ENCODE peak calls at places on chromosomes 11 and 22, in five cellular contexts. N is stomach, Y is HCT116, Q is vagina, U is GM23338. T is an unnamed sample.

GRCh38 chr22:42613869-42614268 is 814 bp downstream of the POLDIP3 start:
- DNase-seq in Y (no peak), N (no peak), U (no peak), Q (no peak), T (no peak)

GRCh38 chr11:16318320-16318719 is 38.0 kb downstream of the SOX6 start:
- DNase-seq in Y (no peak), N (no peak), U (no peak), Q (no peak), T (no peak)

GRCh38 chr11:15346907-15347306 is 232.2 kb downstream of the INSC start:
- DNase-seq in Y (no peak), N (no peak), Q (no peak), U (no peak), T (no peak)

GRCh38 chr11:17714356-17714854 is 5.0 kb upstream of the MYOD1 start:
- DNase-seq in U (peak; percentile 38), N (no peak), Y (no peak), Q (no peak), T (no peak)

GRCh38 chr11:77155556-77156130 is 27.6 kb downstream of the MYO7A start:
- DNase-seq in U (no peak), Y (no peak), N (no peak), Q (no peak), T (no peak)

GRCh38 chr11:75836422-75836821 is 21.4 kb downstream of the UVRAG start:
- DNase-seq in N (no peak), U (no peak), Y (no peak), Q (no peak), T (peak; percentile 48)

GRCh38 chr11:78020248-78020647 is 2.8 kb downstream of the KCTD14 start:
- DNase-seq in N (no peak), Q (no peak), Y (no peak), U (peak; percentile 17), T (no peak)

GRCh38 chr22:45584121-45584570 is 81.5 kb downstream of the FBLN1 start:
- DNase-seq in N (no peak), Q (no peak), U (no peak), Y (no peak), T (peak; percentile 97)

GRCh38 chr11:19723572-19724342 is 11.1 kb downstream of the NAV2 start:
- DNase-seq in Q (no peak), N (no peak), U (no peak), Y (peak; percentile 36), T (no peak)

GRCh38 chr11:77236901-77237300 is 64.6 kb downstream of the GDPD4 start:
- DNase-seq in N (no peak), Y (no peak), Q (no peak), U (no peak), T (no peak)

GRCh38 chr11:92657226-92657625 is 312.2 kb upstream of the MTNR1B start:
- DNase-seq in N (no peak), Y (no peak), U (no peak), Q (no peak), T (no peak)

GRCh38 chr11:96229354-96229973 is 113.5 kb downstream of the MAML2 start:
- DNase-seq in Y (no peak), Q (no peak), U (no peak), N (no peak), T (no peak)

GRCh38 chr22:19728836-19729235 is 5.5 kb downstream of the GP1BB start:
- DNase-seq in U (no peak), Q (no peak), N (no peak), Y (no peak), T (no peak)

GRCh38 chr11:28517621-28518020 is 409.4 kb downstream of the METTL15 start:
- DNase-seq in Y (no peak), U (no peak), Q (no peak), N (no peak), T (no peak)

GRCh38 chr11:29119116-29119515 is 897.7 kb downstream of the KCNA4 start:
- DNase-seq in U (no peak), N (no peak), Q (no peak), Y (no peak), T (no peak)

GRCh38 chr11:10942621-10943020 is 84.8 kb upstream of the ZBED5 start:
- DNase-seq in Y (no peak), N (no peak), Q (no peak), U (no peak), T (no peak)

GRCh38 chr22:24435861-24436351 is 8.5 kb downstream of the ADORA2A start:
- DNase-seq in U (no peak), N (no peak), Q (no peak), Y (no peak), T (no peak)

GRCh38 chr22:29145321-29146072 is 60.2 kb upstream of the EMID1 start:
- DNase-seq in N (peak; percentile 24), Q (peak; percentile 77), Y (no peak), U (no peak), T (no peak)

GRCh38 chr11:103202048-103202651 is 92.9 kb downstream of the DYNC2H1 start:
- DNase-seq in Y (peak; percentile 22), Q (no peak), U (peak; percentile 62), N (no peak), T (no peak)

GRCh38 chr11:94731921-94732601 is 36.1 kb upstream of the AMOTL1 start:
- DNase-seq in U (no peak), N (no peak), Q (no peak), Y (no peak), T (no peak)

GRCh38 chr11:26286472-26287066 is 45.4 kb upstream of the ANO3 start:
- DNase-seq in Y (no peak), Q (no peak), N (no peak), U (peak; percentile 67), T (no peak)

GRCh38 chr22:36104988-36105387 is 55.6 kb downstream of the APOL3 start:
- DNase-seq in Y (no peak), N (no peak), Q (no peak), U (no peak), T (no peak)

GRCh38 chr11:84261707-84262106 is 975.5 kb upstream of the CCDC90B start:
- DNase-seq in N (no peak), U (peak; percentile 60), Y (no peak), Q (no peak), T (no peak)

GRCh38 chr11:103887001-103887680 is 149.3 kb upstream of the DDI1 start:
- DNase-seq in U (no peak), Q (no peak), Y (no peak), N (no peak), T (no peak)

GRCh38 chr11:44351006-44351660 is 41.2 kb upstream of the ALX4 start:
- DNase-seq in N (no peak), U (no peak), Y (no peak), Q (no peak), T (peak; percentile 5)

GRCh38 chr11:129352627-129353026 is 23.0 kb upstream of the BARX2 start:
- DNase-seq in Y (no peak), Q (no peak), U (no peak), N (no peak), T (no peak)

DNA sequence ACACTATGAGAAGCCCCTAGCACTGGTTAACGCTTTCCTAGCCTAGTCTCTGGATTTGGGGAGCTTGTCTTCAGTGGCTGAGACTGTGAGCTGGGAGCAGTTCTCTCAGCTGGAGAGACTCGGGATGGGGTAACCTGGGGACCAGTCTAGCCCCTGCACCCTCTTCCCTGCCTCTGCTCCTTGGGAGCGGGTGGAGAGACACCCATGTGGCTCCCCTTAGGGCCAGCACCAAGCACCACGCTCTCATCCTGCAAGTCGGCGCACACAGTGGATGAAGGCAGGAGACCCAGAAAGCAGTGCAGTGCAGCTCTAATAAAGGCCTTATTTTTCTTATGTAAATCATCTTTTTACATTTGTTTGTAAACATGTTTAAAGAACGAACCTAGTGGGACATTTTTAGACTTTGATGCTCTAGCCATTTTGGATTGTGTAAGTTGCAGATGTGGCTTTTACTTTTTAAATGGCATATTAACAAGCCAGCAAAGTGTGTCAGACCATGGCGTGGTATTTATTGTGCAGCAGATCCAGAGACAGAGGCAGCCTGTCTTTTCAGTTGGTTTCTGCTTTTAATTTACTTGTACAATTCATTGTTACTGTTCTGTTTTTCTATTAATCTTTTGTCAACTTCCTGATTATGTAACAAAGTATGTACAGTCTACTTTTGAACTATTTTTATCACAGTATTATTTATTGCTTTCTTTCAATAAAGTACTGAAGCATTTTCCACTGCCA is 14.5 kb upstream of the CTTN start:
- DNase-seq in Q (no peak), N (no peak), U (no peak), Y (no peak), T (no peak)
- TF ChIP-seq POLR2AphosphoS5 in Q (no peak), N (no peak), U (no peak), Y (no peak), T (no peak)

GRCh38 chr22:40420341-40421081 is 50.1 kb downstream of the SGSM3 start:
- DNase-seq in N (no peak), U (no peak), Q (no peak), Y (no peak), T (no peak)
- TF ChIP-seq POLR2AphosphoS5 in N (no peak), U (no peak), Q (no peak), Y (no peak), T (no peak)

GRCh38 chr11:12692238-12693074 is 18.2 kb downstream of the TEAD1 start:
- DNase-seq in Q (peak; percentile 94), N (peak; percentile 93), Y (peak; percentile 60), U (no peak), T (no peak)
- TF ChIP-seq POLR2AphosphoS5 in Q (peak; percentile 48), N (peak; percentile 68), Y (peak; percentile 49), U (no peak), T (no peak)

GRCh38 chr22:28118957-28119631 is 200.0 kb upstream of the PITPNB start:
- DNase-seq in Y (no peak), N (no peak), U (no peak), Q (no peak), T (no peak)

GRCh38 chr22:28115426-28115825 is 196.4 kb upstream of the PITPNB start:
- DNase-seq in U (no peak), N (no peak), Q (no peak), Y (no peak), T (no peak)

GRCh38 chr22:28112548-28113043 is 193.5 kb upstream of the PITPNB start:
- DNase-seq in N (no peak), U (peak; percentile 41), Q (no peak), Y (peak; percentile 48), T (no peak)

GRCh38 chr22:28112130-28112529 is 193.1 kb upstream of the PITPNB start:
- DNase-seq in U (no peak), Y (no peak), Q (no peak), N (no peak), T (no peak)

DNA sequence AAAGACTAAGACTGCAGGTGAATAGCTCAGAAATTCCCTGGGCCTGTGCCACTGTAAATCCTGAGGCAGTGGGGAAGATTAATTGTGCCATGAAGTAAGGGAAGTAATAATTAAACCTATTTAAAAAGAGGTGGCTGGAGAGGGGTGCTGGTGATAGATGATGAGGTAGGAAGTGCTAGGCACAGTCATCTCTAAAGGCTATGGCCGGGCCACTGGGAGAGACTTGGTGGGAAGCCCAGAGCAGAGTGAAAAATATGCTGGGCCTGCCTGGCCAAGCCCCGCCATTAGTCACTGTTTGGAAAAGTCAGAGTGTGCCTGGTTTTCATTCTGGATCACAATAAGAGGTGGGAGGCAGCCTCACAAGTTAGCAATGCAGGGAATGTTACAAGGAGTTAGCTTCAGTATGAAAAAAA is 197.2 kb upstream of the PITPNB start:
- DNase-seq in U (peak; percentile 27), N (no peak), Y (no peak), Q (no peak), T (no peak)
- TF ChIP-seq POLR2AphosphoS5 in U (no peak), N (peak; percentile 59), Y (no peak), Q (peak; percentile 45), T (no peak)

DNA sequence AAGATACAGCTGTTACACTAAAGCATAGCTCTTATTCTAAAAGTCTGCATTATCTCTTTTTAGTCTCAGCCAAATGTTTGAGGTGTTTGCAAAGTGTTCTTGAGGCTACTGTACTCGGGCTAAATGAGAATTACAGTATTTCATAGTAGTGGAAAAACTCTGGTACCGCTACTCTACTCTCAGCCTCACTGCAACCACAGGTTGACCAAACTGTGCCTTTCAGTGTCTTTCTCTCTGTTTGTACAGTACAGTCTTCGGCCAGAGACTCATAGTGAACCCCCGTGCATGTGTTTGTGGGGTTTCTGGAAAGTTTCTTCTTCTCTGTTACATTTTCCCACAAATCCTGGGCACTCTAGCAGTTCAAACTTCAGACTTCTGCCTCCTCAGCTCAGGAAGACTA is 7.4 kb upstream of the LUZP2 start:
- DNase-seq in U (no peak), N (no peak), Q (no peak), Y (no peak), T (no peak)
- TF ChIP-seq POLR2AphosphoS5 in U (no peak), N (no peak), Q (no peak), Y (no peak), T (no peak)